ENCODE peak calls at places on chromosomes 2 and 18, in five cellular contexts. Q, J, X, I and U are unnamed samples. For H3K36me3, the result is how much of the 10 kb centered on the place peaks cover.

GRCh38 chr2:48906640-48907039 is 151.1 kb upstream of the LHCGR start:
- DNase-seq in I (no peak), Q (no peak), J (peak), X (no peak), U (no peak)

GRCh38 chr2:135072125-135072997 is 20.3 kb downstream of the RAB3GAP1 start:
- DNase-seq in J (no peak), Q (peak), X (no peak), I (no peak), U (no peak)

GRCh38 chr2:6814312-6814711 is 51.4 kb downstream of the CMPK2 start:
- DNase-seq in I (no peak), J (no peak), Q (no peak), X (no peak), U (no peak)

GRCh38 chr2:603427-603826 is 73.8 kb downstream of the TMEM18 start:
- DNase-seq in J (no peak), I (no peak), Q (peak), X (no peak), U (no peak)

GRCh38 chr2:230660294-230661060 is 52.2 kb upstream of the CAB39 start:
- DNase-seq in Q (no peak), X (no peak), J (peak), I (peak), U (no peak)

GRCh38 chr2:113216321-113216720 is 42.5 kb downstream of the PSD4 start:
- DNase-seq in X (no peak), Q (no peak), J (peak), I (no peak), U (no peak)

GRCh38 chr2:148565272-148565894 is 79.2 kb upstream of the EPC2 start:
- DNase-seq in J (no peak), X (no peak), Q (peak), I (no peak), U (peak)

GRCh38 chr2:219739866-219740440 is 112.5 kb downstream of the SLC4A3 start:
- DNase-seq in J (no peak), I (no peak), Q (no peak), X (no peak), U (no peak)

GRCh38 chr2:215484570-215484969 is 48.7 kb upstream of the FN1 start:
- DNase-seq in X (no peak), I (no peak), J (no peak), Q (no peak), U (no peak)

GRCh38 chr2:27809761-27810241 is 38.3 kb downstream of the MRPL33 start:
- DNase-seq in Q (no peak), J (no peak), X (peak), I (no peak), U (no peak)

GRCh38 chr2:224389317-224389716 is 12.6 kb downstream of the FAM124B start:
- DNase-seq in I (no peak), J (no peak), Q (no peak), X (no peak), U (no peak)

GRCh38 chr2:893311-893710 is 57.3 kb upstream of the SNTG2 start:
- DNase-seq in J (no peak), I (no peak), X (no peak), Q (peak), U (peak)

GRCh38 chr2:47898089-47898731 is 8.1 kb downstream of the FBXO11 start:
- DNase-seq in J (no peak), X (no peak), I (no peak), Q (no peak), U (no peak)

GRCh38 chr2:172701250-172701649 is 34.4 kb upstream of the RAPGEF4 start:
- DNase-seq in X (peak), Q (no peak), I (no peak), J (no peak), U (no peak)

GRCh38 chr18:59848002-59848401 is 51.8 kb upstream of the PMAIP1 start:
- DNase-seq in J (no peak), Q (no peak), X (no peak), I (peak), U (no peak)

GRCh38 chr2:47072018-47072691 is 83.0 kb downstream of the STPG4 start:
- DNase-seq in J (peak), X (peak), Q (no peak), I (no peak), U (peak)

GRCh38 chr2:54632733-54633692 is 90.4 kb upstream of the EML6 start:
- DNase-seq in I (no peak), X (peak), Q (no peak), J (peak), U (no peak)

GRCh38 chr2:224196789-224197188 is 157.7 kb upstream of the SERPINE2 start:
- DNase-seq in I (no peak), X (no peak), J (no peak), Q (no peak), U (no peak)

GRCh38 chr2:64652231-64653173 is 1.2 kb downstream of the SERTAD2 start:
- DNase-seq in J (no peak), X (peak), I (no peak), Q (no peak), U (peak)

GRCh38 chr2:88437010-88437409 is 15.5 kb downstream of the FOXI3 start:
- DNase-seq in Q (no peak), I (no peak), J (no peak), X (no peak), U (no peak)

GRCh38 chr2:74708296-74708695 is 54.2 kb downstream of the SEMA4F start:
- DNase-seq in Q (no peak), J (no peak), X (no peak), I (no peak), U (no peak)

GRCh38 chr2:105895995-105896764 is 151.5 kb downstream of the NCK2 start:
- DNase-seq in I (no peak), X (no peak), J (no peak), Q (no peak), U (no peak)

GRCh38 chr2:40559175-40559574 is 107.3 kb upstream of the SLC8A1 start:
- DNase-seq in X (peak), Q (no peak), J (no peak), I (no peak), U (no peak)

GRCh38 chr2:133788391-133788790 is 220.1 kb upstream of the NCKAP5 start:
- DNase-seq in X (peak), Q (no peak), J (no peak), I (no peak), U (no peak)

GRCh38 chr2:10884530-10885478 is 26.9 kb upstream of the KCNF1 start:
- DNase-seq in Q (peak), I (no peak), J (no peak), X (no peak), U (peak)

GRCh38 chr2:219661955-219662395 is 34.5 kb downstream of the SLC4A3 start:
- DNase-seq in X (peak), Q (peak), I (no peak), J (no peak), U (no peak)

GRCh38 chr2:209613941-209614340 is 157.7 kb upstream of the UNC80 start:
- DNase-seq in Q (no peak), X (no peak), I (no peak), J (no peak), U (no peak)

GRCh38 chr18:32661486-32662299 is 111.1 kb downstream of the KLHL14 start:
- DNase-seq in I (no peak), J (no peak), Q (peak), X (peak), U (no peak)

GRCh38 chr2:120283649-120284048 is 31.0 kb downstream of the RALB start:
- DNase-seq in I (no peak), Q (peak), J (no peak), X (peak), U (peak)

GRCh38 chr2:239114616-239115265 is 266.9 kb downstream of the TWIST2 start:
- DNase-seq in Q (peak), J (no peak), X (no peak), I (no peak), U (no peak)

GRCh38 chr2:63009490-63009889 is 41.1 kb upstream of the OTX1 start:
- DNase-seq in I (no peak), J (no peak), Q (no peak), X (no peak), U (no peak)

GRCh38 chr2:10079931-10080535 is at the start of gene CYS1:
- DNase-seq in Q (peak), I (peak), X (peak), J (no peak), U (peak)

GRCh38 chr2:9753276-9753600 is 90.0 kb upstream of the TAF1B start:
- DNase-seq in J (peak), Q (peak), I (peak), X (peak), U (no peak)

GRCh38 chr2:164599954-164600589 is 21.2 kb downstream of the GRB14 start:
- DNase-seq in Q (peak), J (no peak), I (peak), X (peak), U (peak)

GRCh38 chr2:108403494-108403893 is 25.7 kb downstream of the SULT1C4 start:
- DNase-seq in Q (peak), J (no peak), I (no peak), X (peak), U (no peak)

GRCh38 chr18:6370410-6370809 is 44.3 kb downstream of the L3MBTL4 start:
- DNase-seq in J (no peak), I (no peak), X (peak), Q (no peak), U (no peak)
- H3K4me3 ChIP-seq in J (no peak), I (no peak), X (no peak), Q (no peak), U (no peak)

DNA sequence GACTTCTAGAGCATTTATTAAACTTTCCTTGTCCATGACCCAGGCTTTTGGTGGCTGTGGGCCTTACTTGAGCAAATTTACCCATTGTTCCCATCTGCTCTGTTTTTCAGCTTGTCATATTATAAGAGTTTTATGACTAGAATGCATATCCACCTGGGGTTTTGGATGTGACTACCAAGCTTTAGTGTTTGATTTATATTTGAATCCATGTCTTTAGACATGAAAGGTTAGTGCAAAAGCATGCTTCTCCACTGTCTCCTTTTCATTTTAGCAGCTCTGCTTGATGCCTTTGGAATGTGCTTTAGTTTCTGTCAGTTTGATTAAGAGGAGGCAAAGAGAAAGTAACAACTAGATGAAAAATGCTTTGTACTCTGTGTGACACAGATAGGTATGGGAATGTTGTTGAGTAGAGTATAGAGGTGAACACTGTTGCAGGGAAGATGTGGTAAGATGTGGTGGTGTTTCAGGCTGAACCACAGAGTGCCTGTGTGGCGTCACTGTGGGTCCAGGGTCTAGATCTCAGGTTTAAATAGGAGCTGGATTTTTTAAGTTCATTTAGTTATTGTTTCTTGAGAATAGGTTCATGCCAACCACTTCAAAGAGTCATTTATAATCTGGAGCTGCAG is 19.7 kb downstream of the PIK3C3 start:
- DNase-seq in J (no peak), I (no peak), Q (peak), X (peak), U (no peak)
- H3K36me3 ChIP-seq in J (under half), I (under half), Q (under half), X (under half), U (under half)

GRCh38 chr2:66691199-66691975 is 256.5 kb downstream of the MEIS1 start:
- DNase-seq in X (peak), J (no peak), I (no peak), Q (no peak), U (no peak)
- H3K4me3 ChIP-seq in X (peak), J (no peak), I (no peak), Q (no peak), U (no peak)

DNA sequence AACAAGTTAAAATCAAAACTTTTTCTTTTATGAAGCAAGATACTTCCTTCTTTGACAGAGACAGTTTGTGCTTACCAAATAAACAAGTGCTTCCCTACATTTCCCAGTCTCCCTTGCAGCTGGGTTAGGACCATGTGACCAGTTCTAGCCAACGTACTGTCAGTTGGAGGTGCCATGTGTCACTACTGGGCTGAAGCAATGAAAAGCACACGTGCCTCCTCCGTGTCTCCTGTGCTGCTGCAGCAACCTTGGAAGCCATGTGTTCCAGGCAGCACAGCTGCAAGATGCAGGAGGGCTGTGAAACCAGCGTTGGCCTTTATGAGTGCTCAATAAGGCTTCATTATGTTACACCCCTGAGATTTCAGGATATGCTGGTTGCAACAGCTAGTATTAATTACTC is 93.2 kb downstream of the DHRS9 start:
- DNase-seq in J (no peak), I (no peak), X (no peak), Q (no peak), U (no peak)
- H3K36me3 ChIP-seq in J (under half), I (under half), X (under half), Q (under half), U (under half)

GRCh38 chr18:77100751-77101355 is 31.7 kb downstream of the MBP start:
- DNase-seq in X (peak), Q (no peak), J (no peak), I (no peak), U (no peak)
- H3K4me3 ChIP-seq in X (no peak), Q (no peak), J (no peak), I (no peak), U (no peak)